ENCODE peak calls at places on chromosomes 3 and 15, in five cellular contexts. J, U, Y, I and M are unnamed samples. For H3K4me1 and H3K9me3, the result is how much of the 10 kb centered on the place peaks cover.

GRCh38 chr3:69695443-69695842 is 43.8 kb upstream of the MITF start:
- DNase-seq in J (peak), U (no peak), Y (no peak), I (no peak), M (no peak)

GRCh38 chr3:182796310-182796709 is 3.0 kb downstream of the ATP11B start:
- DNase-seq in J (no peak), U (no peak), Y (no peak), I (no peak), M (no peak)

GRCh38 chr3:99907959-99908544 is 90.4 kb downstream of the CMSS1 start:
- DNase-seq in J (peak), U (no peak), Y (no peak), I (no peak), M (no peak)

GRCh38 chr3:129592362-129593150 is 13.9 kb downstream of the PLXND1 start:
- DNase-seq in J (no peak), U (no peak), Y (peak), I (peak), M (peak)

GRCh38 chr3:123143669-123144411 is 57.9 kb upstream of the SEC22A start:
- DNase-seq in J (no peak), U (no peak), Y (no peak), I (no peak), M (no peak)

GRCh38 chr3:43997788-43998373 is 243.8 kb upstream of the TOPAZ1 start:
- DNase-seq in J (no peak), U (peak), Y (no peak), I (peak), M (no peak)

GRCh38 chr3:17322106-17322793 is 420.2 kb downstream of the TBC1D5 start:
- DNase-seq in J (no peak), U (no peak), Y (no peak), I (no peak), M (no peak)

GRCh38 chr3:56297281-56297680 is 171.0 kb downstream of the ERC2 start:
- DNase-seq in J (no peak), U (no peak), Y (no peak), I (no peak), M (no peak)

GRCh38 chr15:77623008-77623877 is 9.5 kb downstream of the LINGO1 start:
- DNase-seq in J (no peak), U (no peak), Y (no peak), I (no peak), M (no peak)

GRCh38 chr15:70033529-70034140 is 64.1 kb downstream of the TLE3 start:
- DNase-seq in J (no peak), U (no peak), Y (no peak), I (peak), M (no peak)

GRCh38 chr3:66816110-66816761 is 181.9 kb upstream of the KBTBD8 start:
- DNase-seq in J (peak), U (peak), Y (no peak), I (no peak), M (no peak)

GRCh38 chr15:22956257-22956979 is 23.8 kb downstream of the CYFIP1 start:
- DNase-seq in J (no peak), U (no peak), Y (no peak), I (peak), M (no peak)

GRCh38 chr3:55343486-55344357 is 143.4 kb downstream of the WNT5A start:
- DNase-seq in J (no peak), U (no peak), Y (no peak), I (no peak), M (no peak)

GRCh38 chr3:117958027-117958426 is 1076.6 kb downstream of the IGSF11 start:
- DNase-seq in J (no peak), U (no peak), Y (no peak), I (no peak), M (no peak)

GRCh38 chr3:191523099-191523498 is 62.1 kb downstream of the PYDC2 start:
- DNase-seq in J (no peak), U (no peak), Y (no peak), I (no peak), M (no peak)

GRCh38 chr15:63288778-63289378 is 11.5 kb downstream of the APH1B start:
- DNase-seq in J (peak), U (peak), Y (no peak), I (no peak), M (no peak)

GRCh38 chr3:134685881-134686802 is 35.3 kb upstream of the KY start:
- DNase-seq in J (peak), U (no peak), Y (no peak), I (peak), M (no peak)

GRCh38 chr15:49620174-49620573 is 444 bp downstream of the FAM227B start:
- DNase-seq in J (peak), U (peak), Y (no peak), I (no peak), M (no peak)
- H3K27ac ChIP-seq in J (peak), U (peak), Y (peak), I (peak), M (peak)

GRCh38 chr3:184157206-184157605 is 2.0 kb downstream of the DVL3 start:
- DNase-seq in J (no peak), U (no peak), Y (no peak), I (no peak), M (no peak)
- H3K4me1 ChIP-seq in J (under half), U (under half), Y (half or more), I (half or more), M (half or more)

GRCh38 chr3:75782506-75782905 is 2.8 kb downstream of the ZNF717 start:
- DNase-seq in J (no peak), U (no peak), Y (no peak), I (no peak), M (no peak)

GRCh38 chr3:75781079-75781745 is 4.1 kb downstream of the ZNF717 start:
- DNase-seq in J (no peak), U (no peak), Y (no peak), I (no peak), M (no peak)
- H3K9me3 ChIP-seq in J (under half), U (under half), Y (under half), I (under half), M (under half)

DNA sequence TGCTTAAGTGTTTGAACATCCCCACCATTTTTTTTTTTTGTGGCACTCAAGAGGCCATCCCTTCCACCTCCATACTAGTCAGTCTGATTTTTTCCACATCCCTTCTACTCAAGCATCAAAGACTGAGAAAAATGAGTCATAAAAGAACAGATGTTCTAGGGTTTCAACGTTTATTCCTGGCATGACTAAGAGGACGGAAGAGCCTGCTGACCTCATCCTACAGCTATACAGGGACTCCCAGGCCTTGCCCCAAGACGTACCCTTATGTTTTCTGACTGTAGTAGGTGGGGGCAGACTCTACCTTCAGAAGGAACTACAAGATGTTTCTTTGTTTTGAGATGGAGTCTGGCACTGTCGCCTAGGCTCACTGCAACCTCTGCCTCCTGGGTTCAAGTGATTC is 3.3 kb upstream of the ITPKA start:
- DNase-seq in J (peak), U (no peak), Y (no peak), I (peak), M (no peak)
- H3K27ac ChIP-seq in J (peak), U (no peak), Y (no peak), I (no peak), M (no peak)

GRCh38 chr3:172065534-172065933 is 26.2 kb downstream of the FNDC3B start:
- DNase-seq in J (no peak), U (no peak), Y (no peak), I (no peak), M (no peak)
- H3K4me1 ChIP-seq in J (under half), U (under half), Y (half or more), I (half or more), M (under half)

GRCh38 chr3:73383470-73384049 is 241.2 kb downstream of the PDZRN3 start:
- DNase-seq in J (no peak), U (no peak), Y (no peak), I (no peak), M (no peak)

GRCh38 chr3:73385538-73385937 is 239.2 kb downstream of the PDZRN3 start:
- DNase-seq in J (no peak), U (no peak), Y (no peak), I (no peak), M (no peak)

GRCh38 chr3:73381551-73381950 is 243.2 kb downstream of the PDZRN3 start:
- DNase-seq in J (no peak), U (no peak), Y (no peak), I (no peak), M (no peak)

GRCh38 chr3:73380735-73381532 is 243.8 kb downstream of the PDZRN3 start:
- DNase-seq in J (no peak), U (no peak), Y (no peak), I (no peak), M (no peak)

GRCh38 chr3:73384091-73384906 is 240.4 kb downstream of the PDZRN3 start:
- DNase-seq in J (no peak), U (no peak), Y (no peak), I (peak), M (no peak)
- H3K9me3 ChIP-seq in J (under half), U (under half), Y (under half), I (under half), M (under half)

GRCh38 chr3:155730843-155731242 is 14.0 kb downstream of the PLCH1 start:
- DNase-seq in J (peak), U (no peak), Y (no peak), I (no peak), M (no peak)

GRCh38 chr3:155727836-155728235 is 17.0 kb downstream of the PLCH1 start:
- DNase-seq in J (peak), U (no peak), Y (no peak), I (no peak), M (no peak)
- H3K27ac ChIP-seq in J (no peak), U (no peak), Y (no peak), I (no peak), M (no peak)

DNA sequence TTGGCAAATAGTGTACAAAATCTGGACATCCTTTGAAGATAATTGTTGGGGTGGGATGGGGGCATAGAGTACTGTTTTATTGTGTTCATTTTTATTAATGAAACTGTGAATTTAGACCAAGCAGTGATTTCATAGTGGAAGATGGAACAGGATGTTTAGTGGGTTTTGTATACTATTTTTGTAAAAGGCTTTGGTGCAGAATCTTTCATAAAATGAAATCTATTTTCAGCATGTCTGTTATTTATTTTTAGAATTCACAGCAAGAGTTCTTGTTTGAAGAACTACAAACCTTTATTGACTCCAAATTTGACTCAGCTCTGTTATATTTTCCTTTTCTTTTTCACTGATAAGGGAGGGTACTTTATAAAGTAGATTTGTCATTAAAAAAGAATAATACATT is 145.4 kb downstream of the AKAP13 start:
- DNase-seq in J (no peak), U (peak), Y (no peak), I (no peak), M (no peak)
- H3K4me1 ChIP-seq in J (under half), U (under half), Y (under half), I (under half), M (under half)

GRCh38 chr3:177893321-177893720 is 642.9 kb upstream of the KCNMB2 start:
- DNase-seq in J (peak), U (no peak), Y (no peak), I (no peak), M (no peak)
- H3K9me3 ChIP-seq in J (under half), U (under half), Y (under half), I (under half), M (under half)

GRCh38 chr15:64460737-64461576 is 579 bp downstream of the ZNF609 start:
- DNase-seq in J (peak), U (peak), Y (no peak), I (peak), M (no peak)

GRCh38 chr15:64462492-64462891 is 2.1 kb downstream of the ZNF609 start:
- DNase-seq in J (no peak), U (no peak), Y (no peak), I (no peak), M (no peak)

GRCh38 chr15:64460206-64460736 is at the start of gene ZNF609:
- DNase-seq in J (peak), U (peak), Y (peak), I (peak), M (peak)

GRCh38 chr15:64459382-64459781 is 996 bp upstream of the ZNF609 start:
- DNase-seq in J (no peak), U (no peak), Y (no peak), I (no peak), M (no peak)

DNA sequence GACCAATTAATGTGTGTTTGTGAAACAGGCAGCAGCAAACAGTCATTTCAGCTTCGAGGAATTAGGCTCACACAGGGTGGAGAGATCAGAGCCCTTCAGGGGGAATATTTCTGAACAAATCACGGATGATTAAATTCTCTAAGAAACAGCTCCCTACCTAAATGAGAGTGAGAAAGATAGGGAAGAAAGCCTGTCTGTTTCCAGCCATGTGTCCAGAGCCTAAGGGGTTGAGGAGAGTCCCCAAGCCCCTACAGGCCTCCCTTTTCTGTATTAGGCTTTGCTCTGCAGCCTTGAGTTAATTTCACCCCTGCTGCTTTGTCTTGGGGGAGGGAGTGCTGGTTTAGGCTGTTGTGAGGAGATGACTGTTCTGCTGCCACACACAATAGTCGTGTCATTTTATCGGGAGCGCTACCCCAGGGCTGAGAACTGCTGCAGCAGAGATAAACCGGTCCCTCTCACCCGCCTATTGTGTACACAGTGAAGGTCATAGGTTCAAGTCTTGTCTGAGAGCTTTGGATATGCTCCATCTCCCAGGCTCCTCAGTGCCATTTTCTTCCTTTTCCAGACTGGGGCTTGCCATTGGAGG is 1.3 kb downstream of the ZNF609 start:
- DNase-seq in J (no peak), U (no peak), Y (no peak), I (peak), M (no peak)
- H3K27ac ChIP-seq in J (peak), U (peak), Y (peak), I (peak), M (peak)